ENCODE peak calls at places on chromosomes 7 and 10, in nine cellular contexts. One of them, this sample, is unnamed.

GRCh38 chr7:94367940-94368339 is 26.8 kb upstream of the COL1A2 start:
- DNase-seq in CD8-positive, alpha-beta memory T cell: no peak
- DNase-seq in AG08395: no peak
- DNase-seq in lower leg skin: no peak
- DNase-seq in T-helper 2 cell treated with Interferon-gamma antibody and Interleukin-4, amounts not matched to agents 5 μg/mL and 100 μg/mL, for 36 hours: no peak
- DNase-seq in aorta: no peak
- DNase-seq in body of pancreas: no peak
- DNase-seq in stimulated activated CD4-positive, alpha-beta T cell treated with anti-CD3 and anti-CD28 coated beads, Interleukin-2, amount 100 ng/mL, for 48 hours: no peak
- DNase-seq in HS-27A: no peak
- DNase-seq in this sample: no peak

GRCh38 chr10:112898540-112899395 is 51.3 kb upstream of the TCF7L2 start:
- DNase-seq in stimulated activated CD4-positive, alpha-beta T cell treated with anti-CD3 and anti-CD28 coated beads, Interleukin-2, amount 100 ng/mL, for 48 hours: no peak
- DNase-seq in aorta: peak
- DNase-seq in AG08395: peak
- DNase-seq in T-helper 2 cell treated with Interferon-gamma antibody and Interleukin-4, amounts not matched to agents 5 μg/mL and 100 μg/mL, for 36 hours: no peak
- DNase-seq in body of pancreas: peak
- DNase-seq in HS-27A: no peak
- DNase-seq in CD8-positive, alpha-beta memory T cell: no peak
- DNase-seq in lower leg skin: no peak
- DNase-seq in this sample: no peak

GRCh38 chr10:100707261-100707848 is 38.0 kb upstream of the PAX2 start:
- DNase-seq in AG08395: no peak
- DNase-seq in stimulated activated CD4-positive, alpha-beta T cell treated with anti-CD3 and anti-CD28 coated beads, Interleukin-2, amount 100 ng/mL, for 48 hours: no peak
- DNase-seq in CD8-positive, alpha-beta memory T cell: no peak
- DNase-seq in body of pancreas: no peak
- DNase-seq in lower leg skin: no peak
- DNase-seq in aorta: no peak
- DNase-seq in T-helper 2 cell treated with Interferon-gamma antibody and Interleukin-4, amounts not matched to agents 5 μg/mL and 100 μg/mL, for 36 hours: no peak
- DNase-seq in HS-27A: no peak
- DNase-seq in this sample: no peak

GRCh38 chr7:152615052-152615741 is 60.7 kb downstream of the XRCC2 start:
- DNase-seq in CD8-positive, alpha-beta memory T cell: no peak
- DNase-seq in HS-27A: no peak
- DNase-seq in body of pancreas: no peak
- DNase-seq in aorta: no peak
- DNase-seq in stimulated activated CD4-positive, alpha-beta T cell treated with anti-CD3 and anti-CD28 coated beads, Interleukin-2, amount 100 ng/mL, for 48 hours: no peak
- DNase-seq in lower leg skin: peak
- DNase-seq in AG08395: peak
- DNase-seq in T-helper 2 cell treated with Interferon-gamma antibody and Interleukin-4, amounts not matched to agents 5 μg/mL and 100 μg/mL, for 36 hours: no peak
- DNase-seq in this sample: no peak

GRCh38 chr7:5532520-5533335 is 109.1 kb upstream of the TNRC18 start:
- DNase-seq in lower leg skin: peak
- DNase-seq in HS-27A: no peak
- DNase-seq in stimulated activated CD4-positive, alpha-beta T cell treated with anti-CD3 and anti-CD28 coated beads, Interleukin-2, amount 100 ng/mL, for 48 hours: peak
- DNase-seq in CD8-positive, alpha-beta memory T cell: peak
- DNase-seq in body of pancreas: peak
- DNase-seq in aorta: peak
- DNase-seq in T-helper 2 cell treated with Interferon-gamma antibody and Interleukin-4, amounts not matched to agents 5 μg/mL and 100 μg/mL, for 36 hours: no peak
- DNase-seq in AG08395: peak
- DNase-seq in this sample: no peak

GRCh38 chr7:157609932-157610640 is 273.3 kb downstream of the DNAJB6 start:
- DNase-seq in body of pancreas: no peak
- DNase-seq in AG08395: no peak
- DNase-seq in aorta: peak
- DNase-seq in HS-27A: no peak
- DNase-seq in lower leg skin: no peak
- DNase-seq in stimulated activated CD4-positive, alpha-beta T cell treated with anti-CD3 and anti-CD28 coated beads, Interleukin-2, amount 100 ng/mL, for 48 hours: no peak
- DNase-seq in CD8-positive, alpha-beta memory T cell: no peak
- DNase-seq in T-helper 2 cell treated with Interferon-gamma antibody and Interleukin-4, amounts not matched to agents 5 μg/mL and 100 μg/mL, for 36 hours: no peak
- DNase-seq in this sample: no peak

GRCh38 chr10:84164442-84164841 is 9.2 kb upstream of the GPR15LG start:
- DNase-seq in stimulated activated CD4-positive, alpha-beta T cell treated with anti-CD3 and anti-CD28 coated beads, Interleukin-2, amount 100 ng/mL, for 48 hours: no peak
- DNase-seq in lower leg skin: no peak
- DNase-seq in HS-27A: no peak
- DNase-seq in AG08395: no peak
- DNase-seq in aorta: no peak
- DNase-seq in body of pancreas: no peak
- DNase-seq in CD8-positive, alpha-beta memory T cell: no peak
- DNase-seq in T-helper 2 cell treated with Interferon-gamma antibody and Interleukin-4, amounts not matched to agents 5 μg/mL and 100 μg/mL, for 36 hours: no peak
- DNase-seq in this sample: no peak

GRCh38 chr7:107746006-107746405 is 2.1 kb downstream of the CBLL1 start:
- DNase-seq in body of pancreas: no peak
- DNase-seq in T-helper 2 cell treated with Interferon-gamma antibody and Interleukin-4, amounts not matched to agents 5 μg/mL and 100 μg/mL, for 36 hours: no peak
- DNase-seq in stimulated activated CD4-positive, alpha-beta T cell treated with anti-CD3 and anti-CD28 coated beads, Interleukin-2, amount 100 ng/mL, for 48 hours: no peak
- DNase-seq in HS-27A: no peak
- DNase-seq in lower leg skin: no peak
- DNase-seq in AG08395: no peak
- DNase-seq in aorta: no peak
- DNase-seq in CD8-positive, alpha-beta memory T cell: no peak
- DNase-seq in this sample: no peak

GRCh38 chr7:50655490-50655889 is 90.3 kb upstream of the DDC start:
- DNase-seq in HS-27A: no peak
- DNase-seq in aorta: peak
- DNase-seq in T-helper 2 cell treated with Interferon-gamma antibody and Interleukin-4, amounts not matched to agents 5 μg/mL and 100 μg/mL, for 36 hours: no peak
- DNase-seq in lower leg skin: peak
- DNase-seq in AG08395: no peak
- DNase-seq in stimulated activated CD4-positive, alpha-beta T cell treated with anti-CD3 and anti-CD28 coated beads, Interleukin-2, amount 100 ng/mL, for 48 hours: no peak
- DNase-seq in CD8-positive, alpha-beta memory T cell: no peak
- DNase-seq in body of pancreas: no peak
- DNase-seq in this sample: no peak

GRCh38 chr10:21495002-21495685 is 30.3 kb downstream of the SKIDA1 start:
- DNase-seq in body of pancreas: no peak
- DNase-seq in lower leg skin: peak
- DNase-seq in stimulated activated CD4-positive, alpha-beta T cell treated with anti-CD3 and anti-CD28 coated beads, Interleukin-2, amount 100 ng/mL, for 48 hours: no peak
- DNase-seq in T-helper 2 cell treated with Interferon-gamma antibody and Interleukin-4, amounts not matched to agents 5 μg/mL and 100 μg/mL, for 36 hours: no peak
- DNase-seq in aorta: peak
- DNase-seq in AG08395: no peak
- DNase-seq in HS-27A: no peak
- DNase-seq in CD8-positive, alpha-beta memory T cell: no peak
- DNase-seq in this sample: no peak

GRCh38 chr7:55069271-55069792 is 50.5 kb downstream of the EGFR start:
- DNase-seq in stimulated activated CD4-positive, alpha-beta T cell treated with anti-CD3 and anti-CD28 coated beads, Interleukin-2, amount 100 ng/mL, for 48 hours: no peak
- DNase-seq in CD8-positive, alpha-beta memory T cell: no peak
- DNase-seq in body of pancreas: no peak
- DNase-seq in T-helper 2 cell treated with Interferon-gamma antibody and Interleukin-4, amounts not matched to agents 5 μg/mL and 100 μg/mL, for 36 hours: no peak
- DNase-seq in HS-27A: no peak
- DNase-seq in aorta: no peak
- DNase-seq in lower leg skin: no peak
- DNase-seq in AG08395: no peak
- DNase-seq in this sample: no peak

GRCh38 chr10:102773986-102774385 is 30.2 kb downstream of the WBP1L start:
- DNase-seq in CD8-positive, alpha-beta memory T cell: no peak
- DNase-seq in stimulated activated CD4-positive, alpha-beta T cell treated with anti-CD3 and anti-CD28 coated beads, Interleukin-2, amount 100 ng/mL, for 48 hours: no peak
- DNase-seq in aorta: no peak
- DNase-seq in AG08395: no peak
- DNase-seq in T-helper 2 cell treated with Interferon-gamma antibody and Interleukin-4, amounts not matched to agents 5 μg/mL and 100 μg/mL, for 36 hours: no peak
- DNase-seq in lower leg skin: no peak
- DNase-seq in HS-27A: no peak
- DNase-seq in body of pancreas: no peak
- DNase-seq in this sample: no peak

GRCh38 chr7:102085223-102085772 is 201.4 kb upstream of the SH2B2 start:
- DNase-seq in T-helper 2 cell treated with Interferon-gamma antibody and Interleukin-4, amounts not matched to agents 5 μg/mL and 100 μg/mL, for 36 hours: no peak
- DNase-seq in body of pancreas: no peak
- DNase-seq in HS-27A: no peak
- DNase-seq in CD8-positive, alpha-beta memory T cell: no peak
- DNase-seq in lower leg skin: no peak
- DNase-seq in AG08395: no peak
- DNase-seq in aorta: peak
- DNase-seq in stimulated activated CD4-positive, alpha-beta T cell treated with anti-CD3 and anti-CD28 coated beads, Interleukin-2, amount 100 ng/mL, for 48 hours: no peak
- DNase-seq in this sample: no peak

GRCh38 chr7:27453702-27454405 is 208.8 kb downstream of the HIBADH start:
- DNase-seq in stimulated activated CD4-positive, alpha-beta T cell treated with anti-CD3 and anti-CD28 coated beads, Interleukin-2, amount 100 ng/mL, for 48 hours: no peak
- DNase-seq in lower leg skin: no peak
- DNase-seq in aorta: no peak
- DNase-seq in AG08395: no peak
- DNase-seq in HS-27A: peak
- DNase-seq in CD8-positive, alpha-beta memory T cell: no peak
- DNase-seq in body of pancreas: no peak
- DNase-seq in T-helper 2 cell treated with Interferon-gamma antibody and Interleukin-4, amounts not matched to agents 5 μg/mL and 100 μg/mL, for 36 hours: no peak
- DNase-seq in this sample: no peak

GRCh38 chr7:107691713-107692112 is 31.1 kb downstream of the SLC26A4 start:
- DNase-seq in CD8-positive, alpha-beta memory T cell: no peak
- DNase-seq in AG08395: peak
- DNase-seq in HS-27A: no peak
- DNase-seq in T-helper 2 cell treated with Interferon-gamma antibody and Interleukin-4, amounts not matched to agents 5 μg/mL and 100 μg/mL, for 36 hours: no peak
- DNase-seq in body of pancreas: no peak
- DNase-seq in aorta: no peak
- DNase-seq in stimulated activated CD4-positive, alpha-beta T cell treated with anti-CD3 and anti-CD28 coated beads, Interleukin-2, amount 100 ng/mL, for 48 hours: no peak
- DNase-seq in lower leg skin: no peak
- DNase-seq in this sample: no peak

GRCh38 chr7:55019329-55019690 is 493 bp downstream of the EGFR start:
- DNase-seq in lower leg skin: peak
- DNase-seq in AG08395: peak
- DNase-seq in body of pancreas: peak
- DNase-seq in stimulated activated CD4-positive, alpha-beta T cell treated with anti-CD3 and anti-CD28 coated beads, Interleukin-2, amount 100 ng/mL, for 48 hours: no peak
- DNase-seq in T-helper 2 cell treated with Interferon-gamma antibody and Interleukin-4, amounts not matched to agents 5 μg/mL and 100 μg/mL, for 36 hours: no peak
- DNase-seq in aorta: peak
- DNase-seq in CD8-positive, alpha-beta memory T cell: no peak
- DNase-seq in HS-27A: no peak
- DNase-seq in this sample: no peak

GRCh38 chr7:23712368-23713284 is 2.6 kb downstream of the STK31 start:
- DNase-seq in AG08395: peak
- DNase-seq in stimulated activated CD4-positive, alpha-beta T cell treated with anti-CD3 and anti-CD28 coated beads, Interleukin-2, amount 100 ng/mL, for 48 hours: no peak
- DNase-seq in body of pancreas: no peak
- DNase-seq in CD8-positive, alpha-beta memory T cell: peak
- DNase-seq in HS-27A: peak
- DNase-seq in aorta: no peak
- DNase-seq in T-helper 2 cell treated with Interferon-gamma antibody and Interleukin-4, amounts not matched to agents 5 μg/mL and 100 μg/mL, for 36 hours: no peak
- DNase-seq in lower leg skin: no peak
- DNase-seq in this sample: no peak

GRCh38 chr10:42630537-42631134 is 7.7 kb downstream of the ZNF33B start:
- DNase-seq in T-helper 2 cell treated with Interferon-gamma antibody and Interleukin-4, amounts not matched to agents 5 μg/mL and 100 μg/mL, for 36 hours: no peak
- DNase-seq in body of pancreas: no peak
- DNase-seq in lower leg skin: no peak
- DNase-seq in HS-27A: no peak
- DNase-seq in stimulated activated CD4-positive, alpha-beta T cell treated with anti-CD3 and anti-CD28 coated beads, Interleukin-2, amount 100 ng/mL, for 48 hours: no peak
- DNase-seq in AG08395: no peak
- DNase-seq in aorta: no peak
- DNase-seq in CD8-positive, alpha-beta memory T cell: no peak
- DNase-seq in this sample: no peak

GRCh38 chr7:85090138-85090537 is 96.7 kb downstream of the SEMA3D start:
- DNase-seq in HS-27A: no peak
- DNase-seq in stimulated activated CD4-positive, alpha-beta T cell treated with anti-CD3 and anti-CD28 coated beads, Interleukin-2, amount 100 ng/mL, for 48 hours: no peak
- DNase-seq in aorta: no peak
- DNase-seq in AG08395: no peak
- DNase-seq in lower leg skin: no peak
- DNase-seq in body of pancreas: no peak
- DNase-seq in CD8-positive, alpha-beta memory T cell: no peak
- DNase-seq in T-helper 2 cell treated with Interferon-gamma antibody and Interleukin-4, amounts not matched to agents 5 μg/mL and 100 μg/mL, for 36 hours: no peak
- DNase-seq in this sample: no peak

GRCh38 chr10:132336064-132336746 is 4.2 kb downstream of the LRRC27 start:
- DNase-seq in stimulated activated CD4-positive, alpha-beta T cell treated with anti-CD3 and anti-CD28 coated beads, Interleukin-2, amount 100 ng/mL, for 48 hours: no peak
- DNase-seq in HS-27A: no peak
- DNase-seq in T-helper 2 cell treated with Interferon-gamma antibody and Interleukin-4, amounts not matched to agents 5 μg/mL and 100 μg/mL, for 36 hours: no peak
- DNase-seq in CD8-positive, alpha-beta memory T cell: no peak
- DNase-seq in AG08395: no peak
- DNase-seq in body of pancreas: no peak
- DNase-seq in lower leg skin: no peak
- DNase-seq in aorta: peak
- DNase-seq in this sample: no peak

GRCh38 chr7:15554081-15554480 is 7.7 kb downstream of the AGMO start:
- DNase-seq in stimulated activated CD4-positive, alpha-beta T cell treated with anti-CD3 and anti-CD28 coated beads, Interleukin-2, amount 100 ng/mL, for 48 hours: no peak
- DNase-seq in aorta: no peak
- DNase-seq in AG08395: no peak
- DNase-seq in HS-27A: no peak
- DNase-seq in CD8-positive, alpha-beta memory T cell: no peak
- DNase-seq in lower leg skin: no peak
- DNase-seq in body of pancreas: no peak
- DNase-seq in T-helper 2 cell treated with Interferon-gamma antibody and Interleukin-4, amounts not matched to agents 5 μg/mL and 100 μg/mL, for 36 hours: no peak
- DNase-seq in this sample: no peak

GRCh38 chr7:15678646-15679045 is 7.8 kb downstream of the MEOX2 start:
- DNase-seq in AG08395: no peak
- DNase-seq in CD8-positive, alpha-beta memory T cell: no peak
- DNase-seq in aorta: no peak
- DNase-seq in lower leg skin: no peak
- DNase-seq in body of pancreas: no peak
- DNase-seq in stimulated activated CD4-positive, alpha-beta T cell treated with anti-CD3 and anti-CD28 coated beads, Interleukin-2, amount 100 ng/mL, for 48 hours: no peak
- DNase-seq in HS-27A: no peak
- DNase-seq in T-helper 2 cell treated with Interferon-gamma antibody and Interleukin-4, amounts not matched to agents 5 μg/mL and 100 μg/mL, for 36 hours: no peak
- DNase-seq in this sample: no peak

GRCh38 chr7:101121996-101122932 is 4.6 kb upstream of the SERPINE1 start:
- DNase-seq in lower leg skin: peak
- DNase-seq in HS-27A: peak
- DNase-seq in CD8-positive, alpha-beta memory T cell: no peak
- DNase-seq in body of pancreas: peak
- DNase-seq in T-helper 2 cell treated with Interferon-gamma antibody and Interleukin-4, amounts not matched to agents 5 μg/mL and 100 μg/mL, for 36 hours: no peak
- DNase-seq in stimulated activated CD4-positive, alpha-beta T cell treated with anti-CD3 and anti-CD28 coated beads, Interleukin-2, amount 100 ng/mL, for 48 hours: no peak
- DNase-seq in aorta: peak
- DNase-seq in AG08395: peak
- DNase-seq in this sample: no peak